ENCODE peak calls at places on chromosomes 3 and 15, in eight cellular contexts. One of them, this sample, is unnamed.

GRCh38 chr3:175605851-175606250 is 746.7 kb downstream of the NAALADL2 start:
- DNase-seq in CD8-positive, alpha-beta T cell: no peak
- DNase-seq in CD14-positive monocyte: no peak
- DNase-seq in putamen: no peak
- DNase-seq in heart right ventricle: no peak
- DNase-seq in T-helper 17 cell: no peak
- DNase-seq in GM20000: no peak
- DNase-seq in NCI-H2171: no peak
- DNase-seq in this sample: no peak

GRCh38 chr3:124263168-124263567 is 271.2 kb upstream of the ROPN1 start:
- DNase-seq in putamen: no peak
- DNase-seq in CD14-positive monocyte: no peak
- DNase-seq in heart right ventricle: no peak
- DNase-seq in T-helper 17 cell: no peak
- DNase-seq in NCI-H2171: no peak
- DNase-seq in CD8-positive, alpha-beta T cell: no peak
- DNase-seq in GM20000: no peak
- DNase-seq in this sample: no peak

GRCh38 chr3:134795776-134796312 is 784 bp downstream of the EPHB1 start:
- DNase-seq in T-helper 17 cell: no peak
- DNase-seq in CD14-positive monocyte: no peak
- DNase-seq in CD8-positive, alpha-beta T cell: no peak
- DNase-seq in heart right ventricle: no peak
- DNase-seq in GM20000: peak
- DNase-seq in putamen: no peak
- DNase-seq in NCI-H2171: peak
- DNase-seq in this sample: no peak

GRCh38 chr3:127455541-127456450 is 134.7 kb downstream of the TPRA1 start:
- DNase-seq in heart right ventricle: peak
- DNase-seq in NCI-H2171: peak
- DNase-seq in CD14-positive monocyte: peak
- DNase-seq in GM20000: peak
- DNase-seq in T-helper 17 cell: peak
- DNase-seq in putamen: peak
- DNase-seq in CD8-positive, alpha-beta T cell: peak
- DNase-seq in this sample: peak

GRCh38 chr3:140470962-140471361 is 206.9 kb upstream of the TRIM42 start:
- DNase-seq in T-helper 17 cell: no peak
- DNase-seq in CD14-positive monocyte: no peak
- DNase-seq in NCI-H2171: no peak
- DNase-seq in CD8-positive, alpha-beta T cell: no peak
- DNase-seq in heart right ventricle: no peak
- DNase-seq in GM20000: no peak
- DNase-seq in putamen: no peak
- DNase-seq in this sample: no peak

GRCh38 chr3:71454513-71455423 is 128.8 kb downstream of the FOXP1 start:
- DNase-seq in heart right ventricle: no peak
- DNase-seq in NCI-H2171: no peak
- DNase-seq in putamen: no peak
- DNase-seq in CD14-positive monocyte: no peak
- DNase-seq in T-helper 17 cell: no peak
- DNase-seq in CD8-positive, alpha-beta T cell: peak
- DNase-seq in GM20000: no peak
- DNase-seq in this sample: no peak

GRCh38 chr3:140363801-140364200 is 314.1 kb upstream of the TRIM42 start:
- DNase-seq in putamen: no peak
- DNase-seq in GM20000: no peak
- DNase-seq in NCI-H2171: no peak
- DNase-seq in CD8-positive, alpha-beta T cell: no peak
- DNase-seq in T-helper 17 cell: no peak
- DNase-seq in heart right ventricle: peak
- DNase-seq in CD14-positive monocyte: no peak
- DNase-seq in this sample: no peak

GRCh38 chr3:46990573-46991374 is 11.3 kb downstream of the NBEAL2 start:
- DNase-seq in GM20000: no peak
- DNase-seq in CD8-positive, alpha-beta T cell: no peak
- DNase-seq in CD14-positive monocyte: peak
- DNase-seq in T-helper 17 cell: no peak
- DNase-seq in heart right ventricle: peak
- DNase-seq in NCI-H2171: no peak
- DNase-seq in putamen: no peak
- DNase-seq in this sample: no peak

GRCh38 chr3:72791132-72791531 is 57.1 kb downstream of the SHQ1 start:
- DNase-seq in GM20000: no peak
- DNase-seq in CD8-positive, alpha-beta T cell: no peak
- DNase-seq in heart right ventricle: no peak
- DNase-seq in CD14-positive monocyte: no peak
- DNase-seq in NCI-H2171: peak
- DNase-seq in putamen: no peak
- DNase-seq in T-helper 17 cell: no peak
- DNase-seq in this sample: no peak

GRCh38 chr3:132083583-132084372 is 49.0 kb upstream of the CPNE4 start:
- DNase-seq in putamen: no peak
- DNase-seq in CD14-positive monocyte: no peak
- DNase-seq in CD8-positive, alpha-beta T cell: no peak
- DNase-seq in T-helper 17 cell: no peak
- DNase-seq in heart right ventricle: no peak
- DNase-seq in NCI-H2171: no peak
- DNase-seq in GM20000: no peak
- DNase-seq in this sample: no peak

GRCh38 chr3:23723153-23723552 is 82.6 kb upstream of the UBE2E1 start:
- DNase-seq in T-helper 17 cell: no peak
- DNase-seq in GM20000: no peak
- DNase-seq in CD14-positive monocyte: no peak
- DNase-seq in putamen: no peak
- DNase-seq in heart right ventricle: no peak
- DNase-seq in NCI-H2171: no peak
- DNase-seq in CD8-positive, alpha-beta T cell: no peak
- DNase-seq in this sample: no peak

GRCh38 chr3:61181874-61182273 is 69.4 kb downstream of the FHIT start:
- DNase-seq in T-helper 17 cell: no peak
- DNase-seq in CD8-positive, alpha-beta T cell: no peak
- DNase-seq in CD14-positive monocyte: no peak
- DNase-seq in heart right ventricle: no peak
- DNase-seq in GM20000: peak
- DNase-seq in NCI-H2171: no peak
- DNase-seq in putamen: no peak
- DNase-seq in this sample: no peak

GRCh38 chr3:182671942-182672341 is 121.4 kb upstream of the ATP11B start:
- DNase-seq in CD14-positive monocyte: no peak
- DNase-seq in putamen: peak
- DNase-seq in NCI-H2171: no peak
- DNase-seq in CD8-positive, alpha-beta T cell: no peak
- DNase-seq in GM20000: no peak
- DNase-seq in T-helper 17 cell: no peak
- DNase-seq in heart right ventricle: no peak
- DNase-seq in this sample: no peak

GRCh38 chr3:55000546-55000945 is 72.7 kb upstream of the LRTM1 start:
- DNase-seq in NCI-H2171: peak
- DNase-seq in GM20000: no peak
- DNase-seq in heart right ventricle: no peak
- DNase-seq in CD8-positive, alpha-beta T cell: no peak
- DNase-seq in putamen: no peak
- DNase-seq in CD14-positive monocyte: no peak
- DNase-seq in T-helper 17 cell: no peak
- DNase-seq in this sample: no peak

GRCh38 chr15:96359772-96360498 is 29.4 kb downstream of the NR2F2 start:
- DNase-seq in T-helper 17 cell: no peak
- DNase-seq in CD8-positive, alpha-beta T cell: no peak
- DNase-seq in GM20000: no peak
- DNase-seq in CD14-positive monocyte: no peak
- DNase-seq in putamen: no peak
- DNase-seq in NCI-H2171: no peak
- DNase-seq in heart right ventricle: peak
- DNase-seq in this sample: no peak

GRCh38 chr15:62821384-62822131 is 221.0 kb upstream of the TPM1 start:
- DNase-seq in NCI-H2171: no peak
- DNase-seq in CD8-positive, alpha-beta T cell: no peak
- DNase-seq in GM20000: no peak
- DNase-seq in putamen: no peak
- DNase-seq in T-helper 17 cell: no peak
- DNase-seq in CD14-positive monocyte: no peak
- DNase-seq in heart right ventricle: no peak
- DNase-seq in this sample: peak

GRCh38 chr3:53642211-53642610 is 147.8 kb downstream of the CACNA1D start:
- DNase-seq in T-helper 17 cell: no peak
- DNase-seq in GM20000: no peak
- DNase-seq in heart right ventricle: no peak
- DNase-seq in CD14-positive monocyte: no peak
- DNase-seq in putamen: no peak
- DNase-seq in CD8-positive, alpha-beta T cell: no peak
- DNase-seq in NCI-H2171: no peak
- DNase-seq in this sample: no peak

This sample was measured in colonic mucosa.